ENCODE peak calls at places on chromosomes 7 and 10, in four cellular contexts. One of them, this sample, is unnamed.

GRCh38 chr10:96470108-96470743 is 43.5 kb downstream of the TLL2 start:
- DNase-seq in IMR-90: peak; percentile 25
- DNase-seq in neuronal stem cell: peak; percentile 39
- DNase-seq in H9: peak; percentile 71
- DNase-seq in this sample: no peak

GRCh38 chr7:130982160-130982638 is 248.2 kb upstream of the KLF14 start:
- DNase-seq in IMR-90: peak; percentile 59
- DNase-seq in neuronal stem cell: peak; percentile 8
- DNase-seq in H9: no peak
- DNase-seq in this sample: peak; percentile 53

GRCh38 chr7:18265611-18266281 is 229.8 kb upstream of the HDAC9 start:
- DNase-seq in IMR-90: no peak
- DNase-seq in neuronal stem cell: no peak
- DNase-seq in H9: no peak
- DNase-seq in this sample: no peak

GRCh38 chr10:17872191-17873091 is 63.3 kb downstream of the MRC1 start:
- DNase-seq in IMR-90: peak; percentile 21
- DNase-seq in neuronal stem cell: peak; percentile 8
- DNase-seq in H9: no peak
- DNase-seq in this sample: peak; percentile 12

GRCh38 chr7:44221231-44221791 is 20.5 kb downstream of the YKT6 start:
- DNase-seq in IMR-90: no peak
- DNase-seq in neuronal stem cell: no peak
- DNase-seq in H9: no peak
- DNase-seq in this sample: no peak

GRCh38 chr10:71769279-71769823 is 4.0 kb downstream of the VSIR start:
- DNase-seq in IMR-90: peak; percentile 31
- DNase-seq in neuronal stem cell: no peak
- DNase-seq in H9: no peak
- DNase-seq in this sample: no peak

GRCh38 chr10:124667425-124668130 is 76.6 kb downstream of the FAM53B start:
- DNase-seq in IMR-90: no peak
- DNase-seq in neuronal stem cell: no peak
- DNase-seq in H9: no peak
- DNase-seq in this sample: no peak

GRCh38 chr10:49649294-49649693 is 30.2 kb upstream of the C10orf53 start:
- DNase-seq in IMR-90: no peak
- DNase-seq in neuronal stem cell: no peak
- DNase-seq in H9: peak; percentile 59
- DNase-seq in this sample: no peak

GRCh38 chr7:48250441-48250951 is 79.2 kb downstream of the ABCA13 start:
- DNase-seq in IMR-90: peak; percentile 83
- DNase-seq in neuronal stem cell: no peak
- DNase-seq in H9: no peak
- DNase-seq in this sample: no peak

GRCh38 chr7:50598455-50599343 is 33.5 kb upstream of the DDC start:
- DNase-seq in IMR-90: no peak
- DNase-seq in neuronal stem cell: no peak
- DNase-seq in H9: no peak
- DNase-seq in this sample: no peak

GRCh38 chr10:114576132-114576487 is 82.0 kb downstream of the ABLIM1 start:
- DNase-seq in IMR-90: no peak
- DNase-seq in neuronal stem cell: no peak
- DNase-seq in H9: no peak
- DNase-seq in this sample: no peak

GRCh38 chr7:44212018-44212417 is 11.2 kb downstream of the YKT6 start:
- DNase-seq in IMR-90: no peak
- DNase-seq in neuronal stem cell: no peak
- DNase-seq in H9: no peak
- DNase-seq in this sample: no peak

DNA sequence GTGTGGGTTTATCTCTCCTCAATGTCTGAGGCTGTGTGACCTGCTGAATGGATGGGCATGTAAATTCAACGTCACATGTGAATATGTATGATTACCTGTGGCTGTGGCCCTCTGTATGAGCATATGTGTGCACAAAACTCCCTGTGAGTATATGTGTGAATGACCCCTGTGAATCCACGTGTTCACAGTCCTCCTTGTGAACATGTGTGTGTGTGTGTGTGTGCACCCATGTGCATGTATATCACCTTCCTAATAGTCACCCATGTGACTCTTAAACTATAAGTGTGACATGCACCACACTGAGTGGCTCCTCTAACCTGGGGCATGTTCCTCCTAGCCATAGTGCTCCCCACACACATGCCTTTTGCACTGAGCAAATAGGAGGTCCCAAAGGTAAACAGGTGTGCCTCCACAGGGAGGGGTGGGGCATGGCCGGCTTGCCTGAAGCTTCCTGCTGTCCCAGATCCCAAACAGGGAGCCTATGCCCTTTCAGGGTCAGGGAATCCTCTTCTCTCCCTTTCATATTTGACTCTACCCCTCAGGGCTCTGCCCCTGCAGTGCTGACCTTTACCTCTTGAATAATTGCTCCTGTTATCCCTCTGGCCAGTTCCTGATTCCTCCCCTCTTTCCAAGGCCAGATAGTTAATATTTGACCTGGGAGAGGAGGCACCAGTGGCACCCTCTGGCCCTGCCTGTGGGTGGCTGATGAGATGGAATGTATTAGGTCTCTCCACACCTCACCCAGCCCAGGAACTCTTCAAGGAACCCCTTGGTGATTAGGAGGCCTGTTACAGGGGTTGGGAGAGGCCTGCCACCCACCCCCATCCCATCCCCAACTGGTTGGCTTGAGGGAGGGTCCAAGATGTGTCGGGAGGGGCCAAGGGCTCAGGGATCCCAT is 1.9 kb downstream of the SEMA4G start:
- DNase-seq in IMR-90: no peak
- DNase-seq in neuronal stem cell: no peak
- DNase-seq in H9: no peak
- DNase-seq in this sample: no peak
- H3K4me1 ChIP-seq in IMR-90: peaks cover 6% of the 10 kb centered on the region
- H3K4me1 ChIP-seq in neuronal stem cell: peaks cover 18% of the 10 kb centered on the region
- H3K4me1 ChIP-seq in H9: no peaks in the 10 kb centered on the region
- H3K4me1 ChIP-seq in this sample: peaks cover 34% of the 10 kb centered on the region

DNA sequence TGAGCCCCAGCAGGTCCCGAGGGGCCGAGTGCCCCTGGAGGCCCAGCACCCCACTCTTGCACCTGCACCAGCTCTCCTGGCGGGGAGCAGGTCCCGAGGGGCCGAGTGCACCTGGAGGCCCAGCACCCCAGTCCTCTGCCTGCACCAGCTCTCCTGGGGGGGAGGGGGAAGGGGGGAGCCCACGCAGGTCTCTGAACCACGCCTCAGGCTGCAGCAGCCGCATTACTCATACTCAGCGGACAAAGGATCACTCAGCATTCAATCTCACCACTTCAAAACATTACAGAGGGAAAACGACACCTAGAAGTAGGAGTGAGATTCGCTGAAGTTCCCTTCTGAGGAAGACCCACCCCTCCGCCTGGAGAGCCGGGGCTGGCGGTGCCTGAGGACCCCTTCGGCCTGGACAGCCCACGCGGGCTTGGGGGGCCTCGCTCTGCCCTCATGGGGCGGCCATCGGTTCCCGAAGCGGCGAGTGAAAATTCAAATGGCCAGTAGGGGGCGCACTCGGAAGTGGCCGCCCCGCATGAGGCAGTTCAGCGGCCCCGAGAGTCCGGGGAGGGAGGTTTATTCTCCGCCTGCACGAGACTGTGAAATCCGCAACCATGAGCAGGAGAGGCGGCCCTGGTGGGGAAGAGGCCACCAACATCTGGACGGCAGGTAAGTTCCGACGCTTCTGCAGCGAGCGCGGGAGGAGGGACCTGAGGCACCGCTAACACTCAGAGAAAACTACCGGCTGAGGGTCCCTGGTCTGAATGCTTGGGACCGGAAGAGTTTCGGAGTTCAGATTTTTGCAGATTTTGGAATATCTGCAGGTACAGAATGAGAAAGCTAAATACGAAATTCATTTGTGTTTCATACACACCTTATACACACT is 1.1 kb upstream of the GPER1 start:
- DNase-seq in IMR-90: peak; percentile 42
- DNase-seq in neuronal stem cell: peak; percentile 73
- DNase-seq in H9: peak; percentile 86
- DNase-seq in this sample: peak; percentile 68
- H3K18ac ChIP-seq in IMR-90: no peak overlapping the region
- H3K18ac ChIP-seq in neuronal stem cell: peak overlapping the region; percentile 86
- H3K18ac ChIP-seq in H9: peak overlapping the region; percentile 76
- H3K18ac ChIP-seq in this sample: peak overlapping the region; percentile 75

GRCh38 chr7:2641406-2642393 is 9.9 kb downstream of the TTYH3 start:
- DNase-seq in IMR-90: peak; percentile 97
- DNase-seq in neuronal stem cell: peak; percentile 88
- DNase-seq in H9: peak; percentile 93
- DNase-seq in this sample: peak; percentile 98
- H2AFZ ChIP-seq in IMR-90: peak overlapping the region; percentile 67
- H2AFZ ChIP-seq in neuronal stem cell: no peak overlapping the region
- H2AFZ ChIP-seq in H9: no peak overlapping the region
- H2AFZ ChIP-seq in this sample: no peak overlapping the region

DNA sequence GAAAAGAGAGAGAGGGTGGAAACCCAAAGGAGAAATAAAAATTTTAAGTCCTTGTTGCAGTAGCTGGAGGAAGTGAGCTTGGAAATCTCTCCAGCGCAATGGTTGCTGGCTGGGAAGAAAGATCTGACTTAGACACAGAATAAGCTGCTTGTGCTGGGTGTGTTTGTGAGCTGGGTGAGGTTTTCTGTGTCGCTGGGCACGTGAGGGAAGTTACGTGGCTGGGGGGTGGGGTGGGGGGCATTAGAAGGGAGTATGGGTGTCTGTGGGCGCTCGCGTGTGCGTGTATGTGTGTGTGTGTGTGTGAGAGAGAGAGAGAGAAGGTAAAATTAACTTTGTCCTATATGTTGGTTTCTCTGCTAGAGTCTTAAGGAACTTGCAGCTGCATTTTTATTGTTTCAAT is 11.6 kb downstream of the TCF7L2 start:
- DNase-seq in IMR-90: no peak
- DNase-seq in neuronal stem cell: no peak
- DNase-seq in H9: no peak
- DNase-seq in this sample: peak; percentile 8
- H3K4me1 ChIP-seq in IMR-90: peaks cover 38% of the 10 kb centered on the region
- H3K4me1 ChIP-seq in neuronal stem cell: peaks cover 41% of the 10 kb centered on the region
- H3K4me1 ChIP-seq in H9: peaks cover 32% of the 10 kb centered on the region
- H3K4me1 ChIP-seq in this sample: peaks cover 14% of the 10 kb centered on the region

GRCh38 chr7:76392531-76393115 is 16.9 kb downstream of the SSC4D start:
- DNase-seq in IMR-90: no peak
- DNase-seq in neuronal stem cell: no peak
- DNase-seq in H9: no peak
- DNase-seq in this sample: no peak

GRCh38 chr7:76397409-76398183 is 11.9 kb downstream of the SSC4D start:
- DNase-seq in IMR-90: peak; percentile 31
- DNase-seq in neuronal stem cell: no peak
- DNase-seq in H9: peak; percentile 84
- DNase-seq in this sample: no peak

GRCh38 chr7:76396039-76396732 is 13.3 kb downstream of the SSC4D start:
- DNase-seq in IMR-90: no peak
- DNase-seq in neuronal stem cell: no peak
- DNase-seq in H9: peak; percentile 85
- DNase-seq in this sample: no peak

GRCh38 chr7:76393116-76394031 is 16.1 kb downstream of the SSC4D start:
- DNase-seq in IMR-90: peak; percentile 71
- DNase-seq in neuronal stem cell: peak; percentile 79
- DNase-seq in H9: peak; percentile 94
- DNase-seq in this sample: peak; percentile 82

DNA sequence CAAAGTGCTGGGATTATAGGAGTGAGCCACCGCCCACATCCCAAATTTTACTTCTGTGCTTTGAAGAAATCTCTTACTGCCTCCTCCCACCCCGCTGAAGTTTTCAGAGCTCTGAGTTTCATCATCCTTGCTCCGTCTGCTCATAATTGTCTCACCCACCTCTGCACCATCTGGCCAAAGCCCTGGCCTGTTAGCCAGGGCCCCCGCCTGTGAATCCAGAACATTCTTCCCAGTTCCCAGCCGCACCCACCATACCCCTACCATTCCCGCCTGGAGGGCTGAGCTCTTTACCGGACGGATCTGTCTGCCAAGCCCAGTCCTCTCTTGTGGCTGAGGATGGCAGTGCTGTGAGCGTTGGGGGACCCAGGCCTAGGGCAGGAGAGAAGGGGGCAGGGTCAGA is 14.5 kb downstream of the SSC4D start:
- DNase-seq in IMR-90: no peak
- DNase-seq in neuronal stem cell: no peak
- DNase-seq in H9: no peak
- DNase-seq in this sample: no peak
- H3K18ac ChIP-seq in IMR-90: no peak overlapping the region
- H3K18ac ChIP-seq in neuronal stem cell: peak overlapping the region; percentile 45
- H3K18ac ChIP-seq in H9: no peak overlapping the region
- H3K18ac ChIP-seq in this sample: peak overlapping the region; percentile 48

This sample was measured in mesenchymal stem cell.